ENCODE peak calls at places on chromosomes 1 and 21, in ten cellular contexts. D, X, J, I, W, M, Y, G, L and F are unnamed samples.

GRCh38 chr1:204545202-204545601 is 29.0 kb downstream of the MDM4 start:
- DNase-seq in D (no peak), X (peak), J (no peak), I (no peak), W (no peak), M (no peak), Y (no peak), G (no peak), L (no peak), F (no peak)

GRCh38 chr1:101592861-101593260 is 356.0 kb downstream of the S1PR1 start:
- DNase-seq in D (no peak), X (no peak), J (no peak), I (no peak), W (no peak), M (peak), Y (no peak), G (peak), L (no peak), F (no peak)

GRCh38 chr1:2575801-2576663 is 10.5 kb upstream of the PRXL2B start:
- DNase-seq in D (no peak), X (no peak), J (no peak), I (no peak), W (no peak), M (no peak), Y (no peak), G (no peak), L (no peak), F (no peak)

GRCh38 chr1:193338194-193338593 is 151.8 kb upstream of the B3GALT2 start:
- DNase-seq in D (no peak), X (peak), J (no peak), I (no peak), W (peak), M (peak), Y (no peak), G (no peak), L (no peak), F (peak)

GRCh38 chr1:151944110-151944858 is 35.0 kb upstream of the THEM4 start:
- DNase-seq in D (no peak), X (no peak), J (no peak), I (no peak), W (no peak), M (no peak), Y (no peak), G (no peak), L (no peak), F (peak)

GRCh38 chr1:50474859-50475809 is 51.9 kb upstream of the DMRTA2 start:
- DNase-seq in D (no peak), X (peak), J (no peak), I (no peak), W (no peak), M (peak), Y (no peak), G (no peak), L (no peak), F (peak)

GRCh38 chr21:40381111-40381510 is 465.8 kb downstream of the DSCAM start:
- DNase-seq in D (no peak), X (no peak), J (no peak), I (no peak), W (no peak), M (no peak), Y (no peak), G (no peak), L (no peak), F (no peak)

GRCh38 chr21:41519806-41520559 is 12.0 kb upstream of the TMPRSS2 start:
- DNase-seq in D (no peak), X (no peak), J (no peak), I (no peak), W (no peak), M (no peak), Y (no peak), G (no peak), L (no peak), F (no peak)

GRCh38 chr1:25065246-25066238 is 135.5 kb upstream of the RUNX3 start:
- DNase-seq in D (peak), X (peak), J (no peak), I (no peak), W (peak), M (no peak), Y (no peak), G (no peak), L (peak), F (peak)

GRCh38 chr1:59511476-59512465 is 214.9 kb downstream of the FGGY start:
- DNase-seq in D (no peak), X (no peak), J (no peak), I (no peak), W (no peak), M (peak), Y (no peak), G (no peak), L (no peak), F (no peak)